ENCODE peak calls at places on chromosomes 6 and 20, in nine cellular contexts. N is WTC11; G is left colon; W is lower leg skin; C is IMR-90; R is fibroblast of mammary gland; Q is kidney tubule cell; P is activated CD8-positive, alpha-beta memory T cell treated with anti-CD3 and anti-CD28 coated beads, Interleukin-2, amount 50 U/mL, for 4 hours; T is iPS-NIHi11. B is an unnamed sample.

GRCh38 chr6:167673951-167674350 is 152.8 kb upstream of the AFDN start:
- DNase-seq in G (no peak), W (no peak), N (no peak), Q (peak), C (no peak), P (no peak), T (no peak), R (no peak), B (no peak)

GRCh38 chr6:147156218-147156617 is 48.0 kb upstream of the STXBP5 start:
- DNase-seq in R (no peak), T (no peak), Q (no peak), W (no peak), P (no peak), C (no peak), N (no peak), G (no peak), B (no peak)

GRCh38 chr20:57709823-57710799 is at the start of gene PMEPA1:
- DNase-seq in G (peak), T (peak), W (peak), P (peak), R (peak), C (peak), Q (peak), N (peak), B (peak)

GRCh38 chr6:107046316-107046715 is 18.3 kb downstream of the MTRES1 start:
- DNase-seq in C (no peak), P (no peak), G (no peak), W (no peak), N (no peak), R (no peak), T (no peak), Q (no peak), B (no peak)

GRCh38 chr6:133466666-133467065 is 225.5 kb downstream of the EYA4 start:
- DNase-seq in C (peak), R (no peak), T (no peak), P (no peak), Q (no peak), N (no peak), W (no peak), G (no peak), B (no peak)

GRCh38 chr6:26223213-26223612 is 136.0 kb downstream of the HFE start:
- DNase-seq in Q (no peak), N (no peak), R (no peak), W (no peak), C (peak), G (no peak), P (no peak), T (no peak), B (no peak)

GRCh38 chr6:7159790-7160525 is 52.2 kb downstream of the RREB1 start:
- DNase-seq in P (no peak), T (no peak), N (no peak), R (no peak), G (no peak), C (no peak), Q (no peak), W (no peak), B (no peak)

GRCh38 chr6:147699637-147700036 is 191.1 kb downstream of the SAMD5 start:
- DNase-seq in N (no peak), R (peak), G (no peak), Q (peak), W (no peak), P (no peak), T (no peak), C (peak), B (no peak)

GRCh38 chr6:24458937-24459336 is 30.4 kb downstream of the GPLD1 start:
- DNase-seq in G (no peak), R (peak), N (no peak), Q (no peak), C (no peak), T (no peak), W (no peak), P (no peak), B (no peak)

GRCh38 chr6:74409447-74409846 is 713.4 kb downstream of the CD109 start:
- DNase-seq in R (peak), G (no peak), W (no peak), T (no peak), Q (peak), N (no peak), C (peak), P (no peak), B (no peak)

GRCh38 chr20:48422242-48422960 is 405.4 kb downstream of the PREX1 start:
- DNase-seq in G (no peak), N (no peak), W (no peak), T (no peak), P (no peak), R (no peak), C (no peak), Q (no peak), B (no peak)

GRCh38 chr20:58855506-58856314 is 3.2 kb downstream of the GNAS start:
- DNase-seq in P (no peak), N (no peak), T (no peak), Q (no peak), W (peak), C (no peak), R (no peak), G (no peak), B (no peak)

GRCh38 chr20:64078934-64079272 is 415 bp downstream of the RGS19 start:
- DNase-seq in W (no peak), R (no peak), G (no peak), T (no peak), N (no peak), C (no peak), P (no peak), Q (no peak), B (no peak)

GRCh38 chr20:37564388-37565133 is 36.9 kb upstream of the BLCAP start:
- DNase-seq in N (peak), T (peak), R (peak), G (peak), W (peak), Q (peak), C (no peak), P (peak), B (no peak)

GRCh38 chr6:160933256-160933655 is 58.3 kb upstream of the MAP3K4 start:
- DNase-seq in R (no peak), N (peak), W (no peak), Q (no peak), P (no peak), T (peak), G (no peak), C (no peak), B (no peak)

GRCh38 chr20:51334609-51335008 is 207.9 kb downstream of the NFATC2 start:
- DNase-seq in C (no peak), R (no peak), Q (no peak), P (no peak), W (no peak), G (no peak), N (no peak), T (no peak), B (no peak)

GRCh38 chr20:41507851-41508250 is 110.3 kb downstream of the CHD6 start:
- DNase-seq in R (no peak), W (no peak), N (no peak), T (no peak), P (no peak), G (no peak), C (no peak), Q (peak), B (no peak)

GRCh38 chr20:4766631-4767030 is 44.9 kb downstream of the PRND start:
- DNase-seq in R (no peak), P (no peak), W (no peak), N (no peak), Q (no peak), C (no peak), T (no peak), G (no peak), B (no peak)

GRCh38 chr6:1495344-1495743 is 106.0 kb downstream of the FOXF2 start:
- DNase-seq in N (no peak), G (no peak), C (no peak), W (no peak), P (no peak), R (no peak), Q (no peak), T (no peak), B (no peak)

GRCh38 chr6:34205466-34205865 is 31.2 kb upstream of the HMGA1 start:
- DNase-seq in R (peak), P (no peak), C (peak), T (no peak), N (no peak), G (no peak), W (no peak), Q (peak), B (no peak)

GRCh38 chr6:148739822-148740128 is 7.1 kb upstream of the UST start:
- DNase-seq in T (no peak), R (no peak), P (no peak), Q (no peak), G (no peak), W (no peak), N (no peak), C (no peak), B (no peak)

GRCh38 chr20:40945754-40946451 is 82.7 kb upstream of the TOP1 start:
- DNase-seq in Q (peak), W (no peak), C (peak), G (peak), R (peak), T (peak), N (peak), P (no peak), B (no peak)

GRCh38 chr6:52512199-52512598 is 64.7 kb downstream of the TRAM2 start:
- DNase-seq in N (no peak), P (no peak), T (no peak), W (peak), C (peak), Q (peak), G (no peak), R (peak), B (no peak)

GRCh38 chr6:151012321-151013294 is 147.1 kb downstream of the MTHFD1L start:
- DNase-seq in C (peak), G (no peak), W (peak), Q (no peak), N (no peak), P (no peak), R (peak), T (no peak), B (no peak)

GRCh38 chr6:146990821-146991798 is 213.1 kb upstream of the STXBP5 start:
- DNase-seq in T (no peak), N (no peak), P (no peak), G (no peak), W (no peak), Q (peak), C (peak), R (peak), B (no peak)

GRCh38 chr6:26155066-26155925 is 68.1 kb downstream of the HFE start:
- DNase-seq in W (no peak), T (no peak), P (no peak), C (no peak), G (peak), R (no peak), Q (peak), N (peak), B (no peak)

GRCh38 chr6:111805511-111806181 is 67.6 kb downstream of the FYN start:
- DNase-seq in R (peak), C (peak), Q (peak), T (no peak), W (no peak), N (no peak), P (peak), G (no peak), B (peak)

GRCh38 chr6:116528800-116529199 is 16.7 kb downstream of the TRAPPC3L start:
- DNase-seq in N (no peak), P (no peak), C (peak), T (no peak), G (no peak), R (no peak), Q (no peak), W (no peak), B (no peak)

B was measured in T-helper 22 cell.